ENCODE peak calls at places on chromosomes 11 and 22, in six cellular contexts. H is lower lobe of right lung, R is astrocyte of the spinal cord, W is colonic mucosa, L is bronchial epithelial cell, U is PC-3. Y is an unnamed sample.

GRCh38 chr22:29030016-29030617 is 31.5 kb downstream of the C22orf31 start:
- DNase-seq in H (no peak), R (peak), W (peak), L (peak), U (peak), Y (peak)

GRCh38 chr11:85699957-85700741 is 14.2 kb upstream of the CCDC89 start:
- DNase-seq in H (no peak), R (no peak), W (no peak), L (no peak), U (no peak), Y (no peak)

GRCh38 chr22:27420186-27420816 is 381.3 kb downstream of the MN1 start:
- DNase-seq in H (no peak), R (peak), W (no peak), L (no peak), U (no peak), Y (no peak)

GRCh38 chr11:73203322-73203721 is 14.8 kb upstream of the P2RY2 start:
- DNase-seq in H (no peak), R (no peak), W (no peak), L (no peak), U (no peak), Y (no peak)

GRCh38 chr11:8099291-8099899 is 18.4 kb downstream of the TUB start:
- DNase-seq in H (peak), R (peak), W (peak), L (peak), U (peak), Y (peak)

GRCh38 chr22:46171940-46172339 is 21.6 kb downstream of the PPARA start:
- DNase-seq in H (no peak), R (peak), W (peak), L (peak), U (peak), Y (peak)

GRCh38 chr22:46025225-46025972 is 48.4 kb upstream of the WNT7B start:
- DNase-seq in H (peak), R (no peak), W (no peak), L (no peak), U (no peak), Y (no peak)

GRCh38 chr11:93567406-93567819 is 24.2 kb upstream of the SMCO4 start:
- DNase-seq in H (no peak), R (peak), W (peak), L (no peak), U (peak), Y (peak)

GRCh38 chr22:37280718-37281117 is 1.6 kb upstream of the CYTH4 start:
- DNase-seq in H (no peak), R (no peak), W (no peak), L (no peak), U (no peak), Y (no peak)

GRCh38 chr11:110077866-110078325 is 15.3 kb upstream of the ZC3H12C start:
- DNase-seq in H (no peak), R (peak), W (no peak), L (peak), U (peak), Y (peak)

GRCh38 chr11:117099681-117100080 is 1.5 kb upstream of the SIK3 start:
- DNase-seq in H (no peak), R (no peak), W (no peak), L (no peak), U (no peak), Y (no peak)

GRCh38 chr11:73518195-73518594 is 79.7 kb downstream of the FAM168A start:
- DNase-seq in H (no peak), R (no peak), W (no peak), L (no peak), U (no peak), Y (no peak)

GRCh38 chr11:134240592-134240991 is 12.6 kb downstream of the THYN1 start:
- DNase-seq in H (no peak), R (no peak), W (no peak), L (no peak), U (no peak), Y (no peak)

GRCh38 chr22:17171313-17172171 is 12.5 kb upstream of the HDHD5 start:
- DNase-seq in H (peak), R (peak), W (peak), L (peak), U (peak), Y (peak)

GRCh38 chr11:68839953-68840641 is 1.6 kb downstream of the CPT1A start:
- DNase-seq in H (no peak), R (peak), W (peak), L (no peak), U (peak), Y (no peak)

GRCh38 chr11:43943931-43944751 is 1.7 kb downstream of the C11orf96 start:
- DNase-seq in H (peak), R (peak), W (no peak), L (no peak), U (peak), Y (peak)

GRCh38 chr11:103668859-103669258 is 367.6 kb upstream of the DDI1 start:
- DNase-seq in H (no peak), R (no peak), W (no peak), L (no peak), U (no peak), Y (no peak)

GRCh38 chr11:6695377-6695776 is 12.2 kb upstream of the MRPL17 start:
- DNase-seq in H (no peak), R (peak), W (no peak), L (no peak), U (no peak), Y (no peak)

GRCh38 chr11:35260342-35260985 is 121.5 kb downstream of the CD44 start:
- DNase-seq in H (no peak), R (peak), W (no peak), L (peak), U (peak), Y (peak)

GRCh38 chr11:42598341-42598740 is 713.5 kb upstream of the API5 start:
- DNase-seq in H (no peak), R (no peak), W (no peak), L (no peak), U (no peak), Y (no peak)

GRCh38 chr11:19970944-19971343 is 189.3 kb downstream of the DBX1 start:
- DNase-seq in H (no peak), R (no peak), W (no peak), L (no peak), U (no peak), Y (no peak)

GRCh38 chr11:72005347-72006260 is 6.9 kb downstream of the IL18BP start:
- DNase-seq in H (no peak), R (no peak), W (no peak), L (no peak), U (peak), Y (no peak)

GRCh38 chr11:95789506-95790122 is at the start of gene FAM76B:
- DNase-seq in H (peak), R (peak), W (peak), L (peak), U (peak), Y (peak)
- H3K4me3 ChIP-seq in H (peak), R (peak), W (peak), L (peak), U (peak), Y (peak)

DNA sequence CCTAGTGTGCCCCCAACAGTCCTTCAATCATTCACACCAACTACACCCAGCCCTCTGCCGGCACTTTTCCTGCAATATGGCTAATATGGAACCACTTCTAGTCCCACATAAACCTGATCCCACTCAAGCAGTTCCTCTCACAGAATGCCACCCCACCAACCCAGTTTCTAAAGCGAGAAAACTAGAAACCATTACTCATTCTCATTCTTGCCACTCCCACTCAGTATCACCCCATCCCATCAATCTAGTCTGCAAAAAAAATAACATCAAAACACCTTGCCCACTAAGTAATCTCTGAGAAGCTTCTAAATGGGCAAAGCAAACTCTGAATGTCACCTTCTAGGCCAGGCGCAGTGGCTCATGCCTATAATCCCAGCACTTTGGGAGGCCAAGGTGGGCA is 17.9 kb downstream of the NAP1L4 start:
- DNase-seq in H (no peak), R (no peak), W (no peak), L (no peak), U (no peak), Y (no peak)
- H3K4me3 ChIP-seq in H (no peak), R (no peak), W (no peak), L (no peak), U (no peak), Y (no peak)

GRCh38 chr11:78042858-78043257 is 19.8 kb upstream of the KCTD14 start:
- DNase-seq in H (no peak), R (no peak), W (no peak), L (no peak), U (no peak), Y (no peak)

GRCh38 chr11:78039391-78039918 is 16.4 kb upstream of the KCTD14 start:
- DNase-seq in H (no peak), R (no peak), W (no peak), L (peak), U (no peak), Y (peak)

GRCh38 chr11:78039919-78040671 is 17.0 kb upstream of the KCTD14 start:
- DNase-seq in H (peak), R (peak), W (peak), L (peak), U (peak), Y (peak)

GRCh38 chr11:78041843-78042455 is 18.9 kb upstream of the KCTD14 start:
- DNase-seq in H (no peak), R (no peak), W (no peak), L (no peak), U (no peak), Y (no peak)

GRCh38 chr11:78040691-78041379 is 17.8 kb upstream of the KCTD14 start:
- DNase-seq in H (no peak), R (no peak), W (no peak), L (no peak), U (peak), Y (peak)
- H3K4me3 ChIP-seq in H (no peak), R (no peak), W (no peak), L (no peak), U (no peak), Y (no peak)

DNA sequence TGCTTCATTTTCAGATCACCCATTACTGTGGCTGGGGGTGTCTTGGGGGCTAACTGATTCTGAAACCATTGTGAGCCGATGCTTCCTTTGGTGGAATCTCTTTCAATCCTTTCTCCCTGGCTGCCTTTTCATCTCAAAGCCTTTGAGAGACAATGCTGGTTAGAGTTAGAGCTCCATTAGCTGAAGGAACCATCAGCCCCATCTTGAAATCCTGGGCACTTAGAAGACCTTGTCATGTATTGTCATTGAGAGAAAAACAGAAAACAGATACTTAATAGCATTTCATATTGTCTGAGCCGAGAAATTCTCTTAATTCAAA is 6.7 kb downstream of the TEAD1 start:
- DNase-seq in H (no peak), R (no peak), W (no peak), L (no peak), U (no peak), Y (no peak)
- H3K4me3 ChIP-seq in H (no peak), R (no peak), W (no peak), L (no peak), U (no peak), Y (no peak)

DNA sequence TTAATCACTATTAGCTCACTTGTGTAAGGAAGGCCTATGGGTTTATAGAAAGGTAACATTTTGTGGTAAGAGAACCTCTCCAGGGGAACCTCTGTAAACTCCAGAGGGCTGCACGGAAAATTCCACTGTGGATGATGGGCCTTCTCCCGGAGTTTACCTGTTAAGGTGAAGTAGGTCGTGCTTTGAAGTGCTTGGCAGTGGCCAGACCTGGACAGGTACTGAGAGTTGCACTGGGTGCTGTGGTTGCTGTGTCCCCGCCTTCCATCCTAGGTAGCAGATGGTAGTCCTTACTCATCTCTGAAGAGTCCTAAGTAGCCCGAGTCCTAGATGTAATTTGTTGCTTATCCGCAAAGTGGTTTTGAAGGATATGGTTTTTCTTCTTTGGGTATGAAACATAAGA is 133.4 kb downstream of the TEAD1 start:
- DNase-seq in H (no peak), R (no peak), W (no peak), L (no peak), U (no peak), Y (no peak)
- H3K4me3 ChIP-seq in H (no peak), R (no peak), W (no peak), L (no peak), U (no peak), Y (no peak)

GRCh38 chr11:27611390-27611789 is 88.9 kb downstream of the BDNF start:
- DNase-seq in H (no peak), R (no peak), W (no peak), L (no peak), U (no peak), Y (no peak)

GRCh38 chr11:27613670-27613950 is 86.6 kb downstream of the BDNF start:
- DNase-seq in H (no peak), R (no peak), W (no peak), L (no peak), U (no peak), Y (no peak)

GRCh38 chr11:27614092-27614491 is 86.2 kb downstream of the BDNF start:
- DNase-seq in H (no peak), R (no peak), W (no peak), L (no peak), U (no peak), Y (no peak)

GRCh38 chr11:27611946-27612455 is 88.3 kb downstream of the BDNF start:
- DNase-seq in H (no peak), R (no peak), W (no peak), L (peak), U (no peak), Y (peak)

DNA sequence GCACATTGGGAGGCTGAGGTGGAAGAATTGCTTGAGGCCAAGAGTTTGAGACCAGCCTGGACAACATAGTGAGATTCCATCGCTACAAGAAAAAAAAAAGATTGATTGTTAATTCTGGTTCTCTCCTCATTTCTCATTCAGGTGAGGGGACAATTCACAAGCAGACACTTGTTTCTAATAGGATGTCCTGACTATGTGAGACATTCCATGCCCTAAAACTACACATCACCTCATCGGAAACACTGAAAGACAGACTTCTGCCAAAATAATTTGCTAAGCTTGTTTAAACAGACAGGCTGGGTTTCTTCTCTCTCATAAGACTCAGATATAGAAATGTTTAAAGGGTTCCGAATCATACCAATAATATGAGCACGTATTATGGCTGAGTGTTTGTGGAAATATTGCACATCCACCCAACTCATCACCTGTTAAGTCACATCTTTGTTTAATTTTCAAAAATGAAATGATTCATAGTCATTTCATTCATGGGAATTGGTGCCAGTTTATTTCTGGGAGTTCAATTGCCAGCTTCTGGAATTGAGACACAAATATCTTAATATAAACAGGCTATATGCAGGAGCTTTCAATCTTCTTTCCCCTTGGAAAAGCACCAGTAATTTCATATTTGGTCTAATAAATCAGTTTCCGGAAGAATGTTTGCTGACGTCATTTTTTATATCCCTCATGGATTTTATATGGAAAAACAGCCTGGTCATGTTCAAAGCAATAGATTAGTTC is 87.2 kb downstream of the BDNF start:
- DNase-seq in H (no peak), R (no peak), W (no peak), L (peak), U (peak), Y (peak)
- H3K4me3 ChIP-seq in H (no peak), R (no peak), W (no peak), L (no peak), U (no peak), Y (no peak)

GRCh38 chr11:67441082-67441683 is 2.1 kb downstream of the CORO1B start:
- DNase-seq in H (no peak), R (no peak), W (no peak), L (no peak), U (no peak), Y (no peak)

GRCh38 chr11:67442504-67443398 is 525 bp downstream of the CORO1B start:
- DNase-seq in H (no peak), R (no peak), W (no peak), L (no peak), U (peak), Y (no peak)

GRCh38 chr11:67439321-67440228 is 2.1 kb upstream of the PTPRCAP start:
- DNase-seq in H (no peak), R (peak), W (peak), L (peak), U (peak), Y (peak)

GRCh38 chr11:67440229-67441081 is 2.8 kb downstream of the CORO1B start:
- DNase-seq in H (no peak), R (no peak), W (no peak), L (no peak), U (no peak), Y (no peak)

DNA sequence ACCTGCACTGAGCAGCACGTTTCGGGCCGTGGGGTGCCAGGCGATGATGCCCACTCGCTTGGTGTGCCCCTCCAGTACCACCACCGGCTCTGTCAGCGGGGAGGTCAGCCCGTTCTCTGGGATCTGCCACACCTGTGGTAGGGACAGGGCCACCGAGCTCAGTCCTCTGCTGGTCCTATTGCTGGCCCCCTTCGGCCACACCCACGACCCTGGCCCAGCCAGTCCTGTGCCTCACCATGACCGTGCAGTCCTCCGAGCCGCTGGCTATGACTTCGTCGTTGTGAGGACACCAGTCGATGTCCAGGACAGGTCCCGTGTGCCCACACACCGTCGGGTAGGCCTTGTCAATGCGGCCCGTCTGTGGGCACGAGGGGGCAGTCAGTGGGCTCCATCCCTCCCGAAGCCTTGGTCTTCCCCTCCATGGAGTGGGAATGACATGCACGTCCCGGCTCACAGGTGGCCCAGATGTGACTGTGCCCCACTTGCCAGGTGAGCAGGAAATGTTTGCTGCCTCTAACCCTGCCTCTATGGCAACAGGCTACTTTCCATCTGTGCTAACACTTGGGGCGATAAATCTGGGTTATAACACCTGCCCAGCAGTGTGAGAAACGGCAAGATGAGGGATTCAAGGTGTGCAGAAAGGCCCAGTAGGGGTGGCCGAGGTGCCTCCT is 1.4 kb downstream of the CORO1B start:
- DNase-seq in H (no peak), R (no peak), W (no peak), L (no peak), U (no peak), Y (no peak)
- H3K4me3 ChIP-seq in H (peak), R (no peak), W (peak), L (no peak), U (peak), Y (no peak)

GRCh38 chr11:63668396-63668795 is 2.8 kb downstream of the ATL3 start:
- DNase-seq in H (no peak), R (no peak), W (no peak), L (peak), U (no peak), Y (no peak)

GRCh38 chr11:63667993-63668392 is 3.2 kb downstream of the ATL3 start:
- DNase-seq in H (no peak), R (peak), W (no peak), L (peak), U (peak), Y (peak)

GRCh38 chr11:63670077-63670737 is 969 bp downstream of the ATL3 start:
- DNase-seq in H (no peak), R (peak), W (no peak), L (peak), U (peak), Y (peak)

GRCh38 chr11:63663809-63664208 is 7.4 kb downstream of the ATL3 start:
- DNase-seq in H (no peak), R (peak), W (no peak), L (peak), U (peak), Y (peak)

GRCh38 chr11:63666874-63667273 is 4.3 kb downstream of the ATL3 start:
- DNase-seq in H (no peak), R (no peak), W (no peak), L (peak), U (no peak), Y (peak)
- H3K4me3 ChIP-seq in H (no peak), R (no peak), W (no peak), L (no peak), U (peak), Y (no peak)